ENCODE peak calls at places on chromosomes 16 and 17, in ten cellular contexts. S is body of pancreas; K is osteoblast; M is WERI-Rb-1; Q is right cardiac atrium; I is ovary; D is A673; U is IMR-90; B is aorta; X is CD8-positive, alpha-beta memory T cell. L is an unnamed sample. For H3K27me3 and H3K9me3, the result is how much of the 10 kb centered on the place peaks cover.

GRCh38 chr16:16036359-16036792 is 87.0 kb downstream of the ABCC1 start:
- DNase-seq in D (no peak), X (no peak), B (no peak), U (no peak), I (no peak), M (no peak), S (no peak), Q (no peak), K (peak), L (no peak)

GRCh38 chr16:85986931-85987749 is 88.2 kb downstream of the IRF8 start:
- DNase-seq in U (no peak), K (peak), X (peak), M (peak), B (peak), D (peak), I (no peak), Q (peak), S (no peak), L (peak)

GRCh38 chr16:17277981-17278381 is 192.8 kb downstream of the XYLT1 start:
- DNase-seq in Q (peak), K (no peak), X (no peak), S (peak), U (peak), I (peak), B (no peak), D (no peak), M (peak), L (no peak)

GRCh38 chr17:82400830-82401229 is 17.3 kb upstream of the HEXD start:
- DNase-seq in K (peak), U (no peak), S (no peak), I (no peak), D (no peak), B (no peak), M (no peak), Q (peak), X (peak), L (no peak)

GRCh38 chr16:50198802-50199410 is 45.8 kb downstream of the TENT4B start:
- DNase-seq in Q (no peak), S (no peak), U (no peak), B (no peak), X (no peak), M (no peak), I (no peak), D (no peak), K (no peak), L (no peak)

GRCh38 chr17:28963212-28963611 is 11.9 kb upstream of the PHF12 start:
- DNase-seq in I (no peak), X (no peak), M (peak), U (peak), K (peak), Q (peak), D (no peak), B (peak), S (no peak), L (no peak)

GRCh38 chr17:72588961-72589360 is 468.1 kb downstream of the SOX9 start:
- DNase-seq in D (no peak), S (peak), I (no peak), Q (no peak), B (no peak), M (peak), K (peak), X (no peak), U (peak), L (peak)

GRCh38 chr16:58628845-58629680 is 563 bp downstream of the CNOT1 start:
- DNase-seq in Q (peak), U (peak), X (peak), B (peak), M (peak), D (peak), I (peak), S (peak), K (peak), L (peak)

GRCh38 chr16:4241601-4242270 is at the start of gene SRL:
- DNase-seq in B (no peak), S (no peak), I (no peak), M (no peak), D (no peak), Q (peak), U (no peak), X (no peak), K (no peak), L (no peak)

GRCh38 chr17:82598256-82599011 is 49.8 kb downstream of the WDR45B start:
- DNase-seq in I (no peak), K (peak), M (no peak), Q (peak), S (no peak), U (peak), D (no peak), X (no peak), B (no peak), L (no peak)

GRCh38 chr16:54694651-54695050 is 236.0 kb upstream of the IRX5 start:
- DNase-seq in S (no peak), M (no peak), U (no peak), X (no peak), I (no peak), B (no peak), K (no peak), Q (no peak), D (no peak), L (no peak)

GRCh38 chr16:3957344-3957980 is 76.9 kb upstream of the CREBBP start:
- DNase-seq in S (no peak), I (no peak), K (peak), M (no peak), D (no peak), X (no peak), U (no peak), B (peak), Q (no peak), L (no peak)

GRCh38 chr17:44967026-44967906 is 837 bp downstream of the C1QL1 start:
- DNase-seq in Q (no peak), X (no peak), D (no peak), K (peak), B (no peak), M (no peak), U (no peak), S (no peak), I (no peak), L (no peak)

GRCh38 chr16:57797526-57798266 is 4.6 kb downstream of the KIFC3 start:
- DNase-seq in Q (peak), X (no peak), D (peak), I (no peak), B (no peak), U (no peak), K (no peak), M (no peak), S (peak), L (no peak)

GRCh38 chr16:87874639-87875472 is 5.5 kb upstream of the SLC7A5 start:
- DNase-seq in M (no peak), K (no peak), S (no peak), X (no peak), U (no peak), I (no peak), B (no peak), Q (no peak), D (peak), L (no peak)

GRCh38 chr17:63966646-63967265 is 6.0 kb downstream of the SCN4A start:
- DNase-seq in B (no peak), K (no peak), M (no peak), D (no peak), X (peak), Q (peak), S (no peak), U (no peak), I (no peak), L (peak)

GRCh38 chr16:3641801-3642396 is 12.6 kb upstream of the DNASE1 start:
- DNase-seq in U (no peak), Q (no peak), B (peak), S (no peak), I (no peak), X (no peak), K (no peak), M (no peak), D (no peak), L (no peak)

GRCh38 chr17:6328279-6328678 is 106.6 kb downstream of the AIPL1 start:
- DNase-seq in X (no peak), K (no peak), M (no peak), U (no peak), B (no peak), I (no peak), S (no peak), D (peak), Q (no peak), L (no peak)

GRCh38 chr17:55245986-55246385 is 18.8 kb upstream of the HLF start:
- DNase-seq in K (no peak), S (no peak), U (no peak), I (no peak), D (no peak), M (no peak), Q (no peak), X (no peak), B (no peak), L (no peak)

GRCh38 chr16:4116328-4117249 is at the start of gene ADCY9:
- DNase-seq in I (peak), B (peak), D (peak), S (peak), Q (peak), M (peak), X (peak), K (peak), U (peak), L (peak)

GRCh38 chr16:10519929-10520868 is 60.2 kb downstream of the EMP2 start:
- DNase-seq in M (no peak), D (no peak), S (peak), K (no peak), Q (no peak), X (no peak), I (no peak), U (no peak), B (no peak), L (no peak)

GRCh38 chr16:14309001-14309886 is 238.1 kb downstream of the MRTFB start:
- DNase-seq in Q (no peak), U (peak), M (no peak), D (no peak), S (peak), B (peak), X (no peak), I (no peak), K (peak), L (no peak)

GRCh38 chr16:72013888-72014538 is 5.5 kb downstream of the DHODH start:
- DNase-seq in I (peak), U (no peak), B (no peak), D (peak), M (no peak), X (no peak), K (no peak), Q (peak), S (no peak), L (no peak)

GRCh38 chr16:57000271-57001025 is 11.1 kb downstream of the NLRC5 start:
- DNase-seq in M (no peak), U (peak), B (peak), K (peak), I (no peak), S (peak), X (no peak), D (peak), Q (peak), L (peak)

GRCh38 chr16:24070851-24071250 is 185.3 kb upstream of the CACNG3 start:
- DNase-seq in Q (no peak), K (no peak), M (peak), U (peak), S (no peak), X (no peak), B (no peak), D (peak), I (no peak), L (no peak)

GRCh38 chr16:27363797-27364196 is 38.2 kb upstream of the IL21R start:
- DNase-seq in Q (peak), B (no peak), X (no peak), S (peak), I (no peak), D (peak), K (no peak), U (no peak), M (no peak), L (no peak)

GRCh38 chr16:78137782-78138616 is 38.5 kb downstream of the WWOX start:
- DNase-seq in B (no peak), M (no peak), U (no peak), X (no peak), S (no peak), K (no peak), D (no peak), I (no peak), Q (no peak), L (no peak)

GRCh38 chr16:67853670-67854069 is 6.2 kb upstream of the CENPT start:
- DNase-seq in S (no peak), I (no peak), B (no peak), Q (no peak), D (no peak), U (no peak), K (no peak), X (no peak), M (no peak), L (no peak)

GRCh38 chr16:85611205-85611454 is 2.0 kb upstream of the GSE1 start:
- DNase-seq in Q (no peak), M (no peak), I (peak), S (no peak), B (no peak), K (peak), D (no peak), U (no peak), X (no peak), L (no peak)

GRCh38 chr16:46427340-46428107 is 193.7 kb downstream of the SHCBP1 start:
- DNase-seq in D (no peak), U (no peak), K (peak), X (no peak), M (no peak), I (no peak), Q (no peak), B (peak), S (no peak), L (no peak)

GRCh38 chr17:30534938-30535921 is 58.0 kb downstream of the GOSR1 start:
- DNase-seq in D (no peak), M (no peak), B (peak), K (no peak), Q (no peak), X (no peak), U (no peak), S (no peak), I (no peak), L (no peak)

GRCh38 chr16:85415196-85415988 is 197.7 kb upstream of the GSE1 start:
- DNase-seq in B (peak), M (peak), D (no peak), X (no peak), Q (peak), U (no peak), I (peak), K (no peak), S (peak), L (no peak)

GRCh38 chr16:57621521-57622268 is 6.7 kb upstream of the ADGRG1 start:
- DNase-seq in I (no peak), B (peak), D (no peak), U (no peak), S (peak), K (peak), X (no peak), Q (no peak), M (no peak), L (no peak)

GRCh38 chr17:44932526-44933097 is 15.0 kb downstream of the KIF18B start:
- DNase-seq in K (peak), S (no peak), I (no peak), D (no peak), U (no peak), B (peak), X (no peak), Q (no peak), M (no peak), L (no peak)

GRCh38 chr16:63426275-63426870 is 1390.1 kb upstream of the CDH8 start:
- DNase-seq in B (no peak), X (no peak), I (no peak), Q (no peak), M (no peak), U (no peak), D (peak), K (no peak), S (no peak), L (no peak)

GRCh38 chr16:75578212-75578611 is 12.0 kb downstream of the GABARAPL2 start:
- DNase-seq in X (no peak), B (no peak), S (no peak), K (no peak), D (no peak), U (no peak), Q (no peak), M (no peak), I (no peak), L (no peak)

GRCh38 chr16:27109666-27110523 is 43.2 kb downstream of the C16orf82 start:
- DNase-seq in B (peak), I (peak), D (peak), M (peak), K (peak), U (peak), X (peak), S (peak), Q (peak), L (peak)

GRCh38 chr17:51636291-51636690 is 375.9 kb downstream of the UTP18 start:
- DNase-seq in M (no peak), S (no peak), B (no peak), X (no peak), I (no peak), D (no peak), K (no peak), U (no peak), Q (no peak), L (no peak)

DNA sequence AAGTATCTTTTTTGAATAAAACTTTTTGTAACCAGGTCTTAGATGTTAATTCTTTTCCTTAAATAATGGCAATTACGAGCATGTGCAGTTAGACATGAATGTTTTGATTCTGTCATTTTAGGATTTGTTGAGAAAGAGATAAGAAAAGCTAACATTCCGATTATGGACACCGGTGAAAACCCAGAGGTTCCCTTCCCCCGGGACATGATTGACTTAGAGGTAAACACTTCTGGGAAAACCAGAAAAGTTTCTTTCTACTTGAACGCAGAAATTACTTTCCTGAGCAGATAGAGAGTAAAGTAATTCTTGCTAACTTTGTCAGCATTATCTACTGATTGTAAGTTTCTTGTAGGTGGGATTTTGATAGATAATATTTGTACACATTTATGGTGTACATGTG is 9.2 kb downstream of the ATP6V0A1 start:
- DNase-seq in B (no peak), U (no peak), K (no peak), D (no peak), M (no peak), Q (no peak), S (peak), I (no peak), X (no peak), L (no peak)
- H3K27ac ChIP-seq in B (no peak), U (no peak), K (no peak), D (no peak), M (no peak), Q (no peak), S (peak), I (no peak), X (no peak), L (no peak)

DNA sequence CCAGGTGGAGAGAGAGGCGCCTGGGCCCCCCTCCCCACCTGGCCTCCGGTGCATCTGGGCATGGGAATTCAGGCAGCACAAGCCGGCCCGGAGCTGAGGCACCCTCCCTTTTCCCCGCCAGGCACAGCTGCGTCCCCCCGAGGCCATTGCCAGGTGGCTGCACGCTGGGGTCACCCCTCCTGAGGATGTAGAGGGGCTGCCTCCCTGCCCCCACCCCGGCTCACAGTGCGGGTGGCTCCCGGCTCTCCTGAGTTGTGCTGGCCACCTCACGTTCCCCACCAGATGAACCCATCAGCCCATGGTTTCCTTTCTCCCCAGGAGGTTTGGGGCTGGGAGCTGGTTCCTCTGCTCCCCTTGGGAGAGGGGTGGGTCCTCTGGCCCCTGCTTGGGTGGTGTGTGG is 12.6 kb downstream of the CACNA1H start:
- DNase-seq in Q (no peak), D (no peak), M (no peak), U (no peak), I (no peak), X (no peak), K (no peak), B (no peak), S (no peak), L (no peak)
- H3K27me3 ChIP-seq in Q (under half), D (under half), M (under half), U (under half), I (under half), X (under half), K (under half), B (under half), S (under half), L (under half)

DNA sequence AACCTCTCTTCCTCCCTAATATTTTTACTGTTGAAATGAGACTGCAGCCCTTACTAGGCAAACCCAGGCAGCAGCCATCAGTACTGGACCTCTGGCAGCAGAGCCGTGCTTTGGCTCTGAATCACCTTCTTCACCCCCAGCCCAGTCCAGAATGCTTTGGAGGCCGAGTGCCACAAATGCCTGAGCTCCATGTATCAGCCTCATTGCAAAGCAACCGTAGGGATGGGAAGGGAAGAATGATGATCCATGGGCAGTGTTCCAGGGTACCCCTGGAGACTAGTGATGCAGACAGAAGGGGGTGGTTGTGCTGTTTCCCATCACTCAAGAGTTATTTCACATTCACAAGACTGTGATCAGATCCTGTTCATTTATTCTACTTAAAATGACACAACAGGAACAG is 138.1 kb downstream of the KCNJ2 start:
- DNase-seq in Q (no peak), K (peak), X (no peak), S (no peak), I (no peak), D (no peak), U (peak), M (no peak), B (no peak), L (no peak)
- H3K9me3 ChIP-seq in Q (under half), K (under half), X (under half), S (under half), I (under half), D (under half), U (under half), M (under half), B (under half), L (under half)

GRCh38 chr16:2040031-2040430 is 7.6 kb downstream of the NTHL1 start:
- DNase-seq in K (no peak), S (no peak), X (no peak), I (no peak), B (no peak), Q (peak), M (no peak), U (no peak), D (no peak), L (no peak)

GRCh38 chr16:2037631-2038358 is 9.8 kb downstream of the NTHL1 start:
- DNase-seq in B (no peak), X (no peak), U (no peak), S (no peak), D (no peak), K (no peak), I (no peak), Q (no peak), M (no peak), L (no peak)

GRCh38 chr16:2040450-2041105 is 7.1 kb downstream of the NTHL1 start:
- DNase-seq in D (no peak), S (no peak), U (no peak), K (no peak), X (no peak), I (no peak), Q (no peak), M (no peak), B (no peak), L (no peak)

GRCh38 chr16:2038359-2039285 is 9.0 kb downstream of the NTHL1 start:
- DNase-seq in D (peak), S (no peak), X (no peak), Q (peak), K (no peak), I (peak), U (no peak), B (no peak), M (no peak), L (no peak)

DNA sequence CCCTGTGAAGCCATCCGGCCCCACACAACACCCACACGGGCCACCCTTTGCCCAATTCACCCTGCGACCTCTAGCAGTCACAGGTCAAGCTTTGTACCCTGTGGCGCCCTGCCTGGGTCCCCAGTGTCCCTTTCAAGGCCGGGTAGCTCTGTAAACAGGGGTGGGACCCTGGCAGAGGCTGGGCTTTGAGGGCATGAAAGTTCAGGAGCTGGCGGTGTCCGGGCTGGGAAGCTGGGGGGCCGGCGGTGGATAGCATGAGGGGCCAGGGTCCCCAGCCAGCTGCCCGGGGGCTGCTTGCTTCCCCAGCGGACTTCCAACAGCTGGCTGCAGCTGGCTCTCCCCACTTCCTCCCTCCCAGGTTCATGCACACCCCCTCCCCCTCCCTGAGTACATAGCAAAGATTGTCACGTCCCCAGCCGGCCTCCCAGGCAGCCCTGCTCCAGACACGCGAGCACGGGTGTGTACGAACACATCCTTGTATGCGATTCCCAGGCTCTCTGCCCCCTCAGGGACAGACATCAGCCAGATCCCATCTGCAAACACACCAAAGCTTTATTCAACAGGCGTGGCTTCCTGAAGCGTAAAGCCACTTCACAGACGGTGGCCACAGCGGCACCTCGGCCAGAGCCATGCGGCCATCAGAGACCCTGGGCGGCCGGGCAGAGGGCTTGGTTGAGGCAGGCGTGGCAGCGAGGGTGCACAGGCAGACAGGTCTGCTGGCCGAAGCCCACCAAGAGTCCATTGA is 8.2 kb downstream of the NTHL1 start:
- DNase-seq in U (peak), X (no peak), D (peak), M (peak), I (peak), Q (peak), K (peak), S (peak), B (no peak), L (no peak)
- H3K27ac ChIP-seq in U (peak), X (peak), D (peak), M (peak), I (peak), Q (peak), K (peak), S (peak), B (no peak), L (no peak)

GRCh38 chr17:74332017-74332650 is 6.1 kb downstream of the KIF19 start:
- DNase-seq in D (no peak), U (no peak), K (no peak), M (peak), B (no peak), X (no peak), S (no peak), Q (no peak), I (no peak), L (no peak)
- H3K27me3 ChIP-seq in D (under half), U (under half), K (under half), M (under half), B (under half), X (under half), S (under half), Q (under half), I (under half), L (under half)